ENCODE peak calls at places on chromosomes 7 and 10, in six cellular contexts. L, S, K, H, N and J are unnamed samples.

GRCh38 chr10:59799421-59799820 is 46.2 kb upstream of the MRLN start:
- DNase-seq in N (no peak), L (no peak), H (no peak), K (no peak), S (no peak), J (no peak)

GRCh38 chr7:127792528-127793342 is 140.7 kb downstream of the SND1 start:
- DNase-seq in K (peak), N (no peak), H (peak), L (no peak), S (no peak), J (no peak)

GRCh38 chr10:93152136-93152535 is 78.4 kb downstream of the CYP26A1 start:
- DNase-seq in H (peak), N (no peak), S (peak), L (no peak), K (peak), J (no peak)

GRCh38 chr7:130095812-130096211 is 25.5 kb downstream of the KLHDC10 start:
- DNase-seq in N (no peak), S (peak), L (no peak), K (no peak), H (no peak), J (no peak)

GRCh38 chr10:127370601-127371000 is 174.2 kb upstream of the INSYN2A start:
- DNase-seq in L (no peak), N (no peak), H (no peak), S (no peak), K (no peak), J (no peak)

GRCh38 chr7:110922906-110923305 is 168.0 kb upstream of the LRRN3 start:
- DNase-seq in H (no peak), K (no peak), L (no peak), N (no peak), S (peak), J (no peak)

GRCh38 chr10:95289003-95289920 is 1.5 kb downstream of the PDLIM1 start:
- DNase-seq in L (no peak), H (no peak), S (no peak), K (peak), N (no peak), J (no peak)

GRCh38 chr7:78212476-78213060 is 414.0 kb downstream of the PHTF2 start:
- DNase-seq in H (no peak), L (no peak), K (no peak), S (no peak), N (no peak), J (no peak)

GRCh38 chr10:93893646-93894515 is at the start of gene SLC35G1:
- DNase-seq in K (peak), N (peak), S (peak), H (peak), L (peak), J (peak)